ENCODE peak calls at places on chromosome 12, in six cellular contexts. E, K, Y, I, D and U are unnamed samples.

GRCh38 chr12:16112626-16113560 is 164.6 kb downstream of the SLC15A5 start:
- DNase-seq in E (no peak), K (no peak), Y (no peak), I (no peak), D (no peak), U (no peak)

GRCh38 chr12:95124106-95124505 is 50.7 kb upstream of the NR2C1 start:
- DNase-seq in E (no peak), K (no peak), Y (no peak), I (no peak), D (no peak), U (no peak)

GRCh38 chr12:81598205-81598604 is 160.9 kb downstream of the PPFIA2 start:
- DNase-seq in E (no peak), K (no peak), Y (no peak), I (no peak), D (no peak), U (peak; percentile 7)

GRCh38 chr12:102542816-102543448 is 62.6 kb upstream of the IGF1 start:
- DNase-seq in E (no peak), K (no peak), Y (peak; percentile 37), I (no peak), D (no peak), U (no peak)

GRCh38 chr12:71947645-71948105 is 9.0 kb downstream of the TPH2 start:
- DNase-seq in E (no peak), K (peak; percentile 85), Y (peak; percentile 86), I (no peak), D (no peak), U (no peak)

GRCh38 chr12:26037615-26038180 is 79.2 kb downstream of the RASSF8 start:
- DNase-seq in E (no peak), K (no peak), Y (no peak), I (no peak), D (no peak), U (no peak)

GRCh38 chr12:116138380-116138779 is 139.1 kb downstream of the MED13L start:
- DNase-seq in E (no peak), K (no peak), Y (no peak), I (no peak), D (no peak), U (no peak)

GRCh38 chr12:15796493-15797141 is 7.4 kb upstream of the EPS8 start:
- DNase-seq in E (peak; percentile 35), K (peak; percentile 37), Y (peak; percentile 72), I (peak; percentile 62), D (no peak), U (no peak)

GRCh38 chr12:93968928-93969327 is 179.4 kb upstream of the PLXNC1 start:
- DNase-seq in E (no peak), K (no peak), Y (no peak), I (no peak), D (no peak), U (no peak)

GRCh38 chr12:32901553-32901952 is 5.0 kb upstream of the PKP2 start:
- DNase-seq in E (no peak), K (peak; percentile 53), Y (no peak), I (no peak), D (no peak), U (no peak)

GRCh38 chr12:23893611-23894010 is 55.9 kb downstream of the SOX5 start:
- DNase-seq in E (no peak), K (no peak), Y (no peak), I (no peak), D (no peak), U (no peak)

GRCh38 chr12:47247418-47247817 is 167.7 kb upstream of the AMIGO2 start:
- DNase-seq in E (no peak), K (no peak), Y (no peak), I (no peak), D (no peak), U (no peak)

GRCh38 chr12:46430340-46430948 is 57.9 kb upstream of the SLC38A2 start:
- DNase-seq in E (peak; percentile 93), K (peak; percentile 95), Y (peak; percentile 89), I (peak; percentile 92), D (peak; percentile 64), U (no peak)

GRCh38 chr12:1348606-1349005 is 245.8 kb downstream of the FBXL14 start:
- DNase-seq in E (no peak), K (no peak), Y (no peak), I (no peak), D (no peak), U (no peak)

GRCh38 chr12:50061946-50062725 is 4.7 kb downstream of the ASIC1 start:
- DNase-seq in E (no peak), K (no peak), Y (peak; percentile 19), I (no peak), D (no peak), U (no peak)

GRCh38 chr12:10160659-10161386 is 11.1 kb downstream of the OLR1 start:
- DNase-seq in E (no peak), K (no peak), Y (no peak), I (no peak), D (no peak), U (no peak)

GRCh38 chr12:109134186-109134917 is 18.0 kb downstream of the ACACB start:
- DNase-seq in E (peak; percentile 42), K (no peak), Y (no peak), I (peak; percentile 27), D (no peak), U (peak; percentile 60)

GRCh38 chr12:114501474-114501807 is 95.5 kb upstream of the TBX5 start:
- DNase-seq in E (no peak), K (no peak), Y (no peak), I (no peak), D (no peak), U (no peak)

GRCh38 chr12:62750941-62751843 is 183.8 kb downstream of the PPM1H start:
- DNase-seq in E (peak; percentile 93), K (no peak), Y (no peak), I (no peak), D (no peak), U (no peak)

GRCh38 chr12:114001731-114002340 is 35.7 kb upstream of the RBM19 start:
- DNase-seq in E (no peak), K (no peak), Y (no peak), I (no peak), D (no peak), U (no peak)

GRCh38 chr12:4120316-4120920 is 153.1 kb upstream of the CCND2 start:
- DNase-seq in E (no peak), K (no peak), Y (no peak), I (no peak), D (no peak), U (no peak)
- TF ChIP-seq RAD21 in E (no peak), K (no peak), Y (no peak), I (no peak), D (no peak), U (no peak)

GRCh38 chr12:120350576-120351350 is 18.2 kb downstream of the MSI1 start:
- DNase-seq in E (no peak), K (no peak), Y (no peak), I (no peak), D (no peak), U (no peak)
- TF ChIP-seq RAD21 in E (no peak), K (no peak), Y (no peak), I (no peak), D (no peak), U (no peak)

DNA sequence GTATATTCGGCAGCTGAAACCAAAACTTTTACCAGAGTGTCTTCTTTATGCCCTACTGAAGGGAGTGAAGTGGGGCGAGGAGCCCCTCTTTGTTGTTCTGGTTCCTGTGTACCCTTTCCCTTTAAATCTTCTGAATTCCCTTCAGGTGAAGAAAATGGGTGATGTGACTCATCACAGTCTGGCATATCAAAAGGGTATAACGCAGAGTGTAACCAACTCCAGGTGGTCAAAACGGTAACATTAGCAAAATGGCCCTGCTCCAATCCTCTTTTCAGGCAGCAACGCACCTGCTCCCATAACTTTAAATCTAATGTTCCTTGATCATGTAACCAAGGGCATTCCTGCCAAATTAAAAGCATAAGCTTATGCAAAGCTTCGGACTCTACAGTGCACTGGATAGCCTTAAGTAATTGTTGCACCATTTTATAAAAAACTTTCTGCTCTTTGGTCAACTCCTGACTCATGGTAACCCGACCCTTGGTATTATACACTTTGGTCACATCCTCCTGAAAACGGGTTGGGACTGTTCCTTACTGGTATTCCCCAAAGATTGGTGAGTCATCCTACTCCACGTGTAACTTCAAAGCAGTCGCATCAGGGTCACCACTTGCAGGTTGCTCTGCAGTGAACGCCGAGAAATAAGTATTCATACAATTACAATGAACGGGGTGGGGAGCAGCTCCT is 83.1 kb downstream of the KCNMB4 start:
- DNase-seq in E (peak; percentile 33), K (peak; percentile 20), Y (peak; percentile 10), I (peak; percentile 87), D (no peak), U (no peak)
- TF ChIP-seq RAD21 in E (no peak), K (no peak), Y (no peak), I (no peak), D (no peak), U (no peak)

DNA sequence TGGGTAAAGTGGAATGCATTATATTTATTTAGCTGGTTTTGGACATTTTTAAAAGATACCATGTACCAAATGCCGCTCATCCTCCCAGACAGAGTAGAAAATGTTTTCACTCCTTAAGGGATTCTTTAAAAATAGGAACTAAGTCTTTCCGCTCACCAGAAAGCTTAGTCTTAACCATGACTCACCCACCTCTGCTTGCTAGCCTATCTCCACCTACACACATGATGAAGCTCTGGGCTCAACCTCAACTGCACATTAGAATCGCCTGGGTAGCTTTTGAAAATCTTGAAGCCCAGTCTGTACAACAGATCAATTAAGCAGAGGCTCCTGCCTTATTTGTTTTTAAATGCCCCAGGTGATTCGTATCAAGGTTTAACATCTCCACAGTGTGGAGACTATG is 260.5 kb downstream of the NEDD1 start:
- DNase-seq in E (no peak), K (no peak), Y (no peak), I (no peak), D (no peak), U (no peak)
- TF ChIP-seq RAD21 in E (no peak), K (no peak), Y (no peak), I (no peak), D (no peak), U (no peak)